ENCODE peak calls at places on chromosomes 12 and 14, in six cellular contexts. P is fibroblast of pulmonary artery, A is left lung, Y is GM23338, C is spleen, B is choroid plexus epithelial cell. H is an unnamed sample.

GRCh38 chr12:79155703-79156102 is 291.1 kb downstream of the SYT1 start:
- DNase-seq in P (peak; percentile 86), A (no peak), Y (no peak), C (no peak), B (peak; percentile 65), H (no peak)

GRCh38 chr14:66790101-66790500 is 282.2 kb downstream of the GPHN start:
- DNase-seq in P (no peak), A (no peak), Y (no peak), C (no peak), B (no peak), H (no peak)

GRCh38 chr12:111664510-111664909 is 21.2 kb downstream of the BRAP start:
- DNase-seq in P (no peak), A (no peak), Y (peak; percentile 24), C (no peak), B (no peak), H (no peak)

GRCh38 chr14:20855652-20856291 is 35.4 kb upstream of the RNASE3 start:
- DNase-seq in P (peak; percentile 81), A (peak; percentile 65), Y (peak; percentile 87), C (peak; percentile 77), B (peak; percentile 89), H (no peak)

GRCh38 chr12:40735551-40736230 is 43.5 kb downstream of the CNTN1 start:
- DNase-seq in P (no peak), A (no peak), Y (no peak), C (no peak), B (no peak), H (no peak)

GRCh38 chr12:71581206-71581605 is 82.4 kb downstream of the ZFC3H1 start:
- DNase-seq in P (no peak), A (no peak), Y (no peak), C (no peak), B (no peak), H (no peak)

GRCh38 chr14:34676516-34677211 is 37.7 kb downstream of the CFL2 start:
- DNase-seq in P (no peak), A (no peak), Y (no peak), C (no peak), B (no peak), H (no peak)

GRCh38 chr14:35866595-35867279 is 40.6 kb downstream of the BRMS1L start:
- DNase-seq in P (no peak), A (no peak), Y (no peak), C (no peak), B (no peak), H (no peak)

GRCh38 chr12:93441111-93441616 is 583 bp downstream of the UBE2N start:
- DNase-seq in P (no peak), A (peak; percentile 45), Y (peak; percentile 45), C (peak; percentile 92), B (no peak), H (no peak)

GRCh38 chr12:68113644-68114043 is 45.9 kb downstream of the IFNG start:
- DNase-seq in P (no peak), A (no peak), Y (peak; percentile 72), C (no peak), B (no peak), H (no peak)

GRCh38 chr12:46020768-46021167 is 30.4 kb upstream of the SCAF11 start:
- DNase-seq in P (no peak), A (no peak), Y (no peak), C (no peak), B (no peak), H (no peak)

GRCh38 chr12:94140556-94140955 is 7.8 kb upstream of the PLXNC1 start:
- DNase-seq in P (peak; percentile 38), A (no peak), Y (peak; percentile 79), C (peak; percentile 84), B (peak; percentile 42), H (no peak)

GRCh38 chr14:70827366-70828151 is 18.2 kb upstream of the MAP3K9 start:
- DNase-seq in P (no peak), A (no peak), Y (no peak), C (no peak), B (peak; percentile 26), H (no peak)
- TF ChIP-seq CTCF in P (no peak), A (no peak), Y (no peak), C (no peak), B (peak; percentile 34), H (no peak)

DNA sequence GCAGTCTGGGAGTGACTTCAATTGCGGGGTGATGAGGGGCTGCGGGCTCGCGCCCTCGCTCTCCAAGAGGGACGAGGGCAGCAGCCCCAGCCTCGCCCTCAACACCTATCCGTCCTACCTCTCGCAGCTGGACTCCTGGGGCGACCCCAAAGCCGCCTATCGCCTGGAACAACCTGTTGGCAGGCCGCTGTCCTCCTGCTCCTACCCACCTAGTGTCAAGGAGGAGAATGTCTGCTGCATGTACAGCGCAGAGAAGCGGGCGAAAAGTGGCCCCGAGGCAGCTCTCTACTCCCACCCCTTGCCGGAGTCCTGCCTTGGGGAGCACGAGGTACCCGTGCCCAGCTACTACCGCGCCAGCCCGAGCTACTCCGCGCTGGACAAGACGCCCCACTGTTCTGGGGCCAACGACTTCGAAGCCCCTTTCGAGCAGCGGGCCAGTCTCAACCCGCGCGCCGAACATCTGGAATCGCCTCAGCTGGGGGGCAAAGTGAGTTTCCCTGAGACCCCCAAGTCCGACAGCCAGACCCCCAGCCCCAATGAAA is 483 bp downstream of the HOXC10 start:
- DNase-seq in P (no peak), A (no peak), Y (no peak), C (no peak), B (no peak), H (no peak)
- TF ChIP-seq CTCF in P (no peak), A (no peak), Y (no peak), C (no peak), B (no peak), H (no peak)

GRCh38 chr14:100384819-100385813 is 62.0 kb downstream of the SLC25A47 start:
- DNase-seq in P (peak; percentile 84), A (no peak), Y (peak; percentile 52), C (no peak), B (peak; percentile 91), H (no peak)

GRCh38 chr14:100383727-100384158 is 60.6 kb downstream of the SLC25A47 start:
- DNase-seq in P (peak; percentile 69), A (peak; percentile 61), Y (peak; percentile 88), C (peak; percentile 90), B (peak; percentile 71), H (no peak)

GRCh38 chr14:100386121-100386520 is 63.0 kb downstream of the SLC25A47 start:
- DNase-seq in P (peak; percentile 59), A (no peak), Y (no peak), C (no peak), B (peak; percentile 62), H (no peak)

GRCh38 chr14:100382106-100382455 is 58.9 kb downstream of the SLC25A47 start:
- DNase-seq in P (no peak), A (no peak), Y (no peak), C (no peak), B (no peak), H (no peak)

GRCh38 chr14:100384277-100384676 is 61.1 kb downstream of the SLC25A47 start:
- DNase-seq in P (no peak), A (no peak), Y (no peak), C (no peak), B (no peak), H (no peak)
- TF ChIP-seq CTCF in P (no peak), A (no peak), Y (no peak), C (no peak), B (no peak), H (no peak)

GRCh38 chr14:64208261-64208660 is 85.9 kb downstream of the ESR2 start:
- DNase-seq in P (no peak), A (no peak), Y (no peak), C (no peak), B (no peak), H (no peak)
- TF ChIP-seq CTCF in P (no peak), A (no peak), Y (peak; percentile 31), C (no peak), B (no peak), H (no peak)

GRCh38 chr12:112930350-112930749 is 7.9 kb upstream of the OAS3 start:
- DNase-seq in P (no peak), A (no peak), Y (no peak), C (no peak), B (no peak), H (no peak)

GRCh38 chr12:112927475-112927874 is 10.8 kb upstream of the OAS3 start:
- DNase-seq in P (no peak), A (no peak), Y (no peak), C (no peak), B (no peak), H (no peak)

GRCh38 chr12:112929715-112930114 is 8.6 kb upstream of the OAS3 start:
- DNase-seq in P (no peak), A (no peak), Y (no peak), C (no peak), B (no peak), H (no peak)

GRCh38 chr12:112927925-112928324 is 10.3 kb upstream of the OAS3 start:
- DNase-seq in P (no peak), A (no peak), Y (no peak), C (no peak), B (no peak), H (no peak)

GRCh38 chr12:112928978-112929377 is 9.3 kb upstream of the OAS3 start:
- DNase-seq in P (no peak), A (no peak), Y (peak; percentile 45), C (no peak), B (no peak), H (no peak)
- TF ChIP-seq CTCF in P (no peak), A (no peak), Y (peak; percentile 51), C (no peak), B (peak; percentile 29), H (no peak)